ENCODE peak calls at places on chromosomes 13 and 19, in six cellular contexts. R is IMR-90, P is A549, D is GM12878, W is K562, M is HepG2. S is an unnamed sample.

GRCh38 chr13:27797228-27797624 is 4.9 kb downstream of the GSX1 start:
- DNase-seq in R (peak; percentile 30), P (peak; percentile 40), D (no peak), W (no peak), M (no peak), S (no peak)

GRCh38 chr13:64992314-64992713 is 2237.8 kb downstream of the PCDH9 start:
- DNase-seq in R (peak; percentile 3), P (no peak), D (no peak), W (no peak), M (no peak), S (no peak)

GRCh38 chr19:49616945-49617344 is 23.0 kb downstream of the RRAS start:
- DNase-seq in R (no peak), P (no peak), D (no peak), W (no peak), M (no peak), S (no peak)

GRCh38 chr13:40379186-40379585 is 287.3 kb downstream of the FOXO1 start:
- DNase-seq in R (no peak), P (no peak), D (no peak), W (no peak), M (no peak), S (no peak)

GRCh38 chr19:10420444-10421239 is at the start of gene PDE4A:
- DNase-seq in R (no peak), P (peak; percentile 68), D (no peak), W (peak; percentile 68), M (no peak), S (no peak)

GRCh38 chr19:7223429-7223828 is 70.8 kb downstream of the INSR start:
- DNase-seq in R (no peak), P (no peak), D (no peak), W (no peak), M (no peak), S (no peak)

GRCh38 chr13:67134322-67135129 is 95.6 kb downstream of the PCDH9 start:
- DNase-seq in R (peak; percentile 25), P (no peak), D (no peak), W (no peak), M (no peak), S (peak; percentile 55)

GRCh38 chr13:40433577-40433976 is 232.9 kb downstream of the FOXO1 start:
- DNase-seq in R (no peak), P (no peak), D (no peak), W (no peak), M (no peak), S (no peak)

GRCh38 chr13:43269037-43269476 is 245.7 kb downstream of the DNAJC15 start:
- DNase-seq in R (peak; percentile 98), P (peak; percentile 66), D (no peak), W (no peak), M (peak; percentile 72), S (no peak)

GRCh38 chr19:30226464-30227070 is 145.6 kb upstream of the ZNF536 start:
- DNase-seq in R (no peak), P (no peak), D (no peak), W (no peak), M (no peak), S (peak; percentile 43)

GRCh38 chr19:41217741-41218140 is 1.3 kb upstream of the AXL start:
- DNase-seq in R (no peak), P (no peak), D (no peak), W (peak; percentile 7), M (no peak), S (no peak)

GRCh38 chr19:49761625-49762311 is 1.3 kb downstream of the TSKS start:
- DNase-seq in R (peak; percentile 56), P (peak; percentile 45), D (no peak), W (peak; percentile 75), M (peak; percentile 25), S (no peak)

GRCh38 chr19:7931221-7932061 is 5.5 kb upstream of the CTXN1 start:
- DNase-seq in R (no peak), P (no peak), D (no peak), W (no peak), M (no peak), S (no peak)

GRCh38 chr13:93529961-93530360 is 303.4 kb downstream of the GPC6 start:
- DNase-seq in R (peak; percentile 50), P (no peak), D (no peak), W (no peak), M (no peak), S (no peak)

GRCh38 chr19:30304540-30304939 is 67.6 kb upstream of the ZNF536 start:
- DNase-seq in R (no peak), P (no peak), D (no peak), W (no peak), M (no peak), S (no peak)

GRCh38 chr19:8210660-8211101 is 1.5 kb downstream of the CERS4 start:
- DNase-seq in R (no peak), P (no peak), D (no peak), W (no peak), M (no peak), S (no peak)

GRCh38 chr13:100128373-100128772 is 39.5 kb downstream of the PCCA start:
- DNase-seq in R (peak; percentile 92), P (peak; percentile 12), D (no peak), W (no peak), M (peak; percentile 24), S (peak; percentile 22)

GRCh38 chr19:5035817-5036732 is 67.2 kb downstream of the KDM4B start:
- DNase-seq in R (no peak), P (no peak), D (no peak), W (no peak), M (no peak), S (no peak)

GRCh38 chr13:112931028-112931934 is 37.7 kb upstream of the MCF2L start:
- DNase-seq in R (peak; percentile 76), P (peak; percentile 45), D (no peak), W (peak; percentile 42), M (peak; percentile 59), S (peak; percentile 61)

GRCh38 chr13:101121608-101122007 is 294.7 kb downstream of the NALCN start:
- DNase-seq in R (no peak), P (no peak), D (no peak), W (no peak), M (no peak), S (no peak)

GRCh38 chr13:48138270-48138669 is 43.4 kb upstream of the MED4 start:
- DNase-seq in R (no peak), P (no peak), D (no peak), W (no peak), M (no peak), S (no peak)

GRCh38 chr13:99477493-99477892 is 23.8 kb upstream of the TM9SF2 start:
- DNase-seq in R (no peak), P (no peak), D (no peak), W (no peak), M (no peak), S (no peak)

GRCh38 chr19:34350161-34350561 is 14.8 kb upstream of the GPI start:
- DNase-seq in R (peak; percentile 43), P (no peak), D (no peak), W (no peak), M (no peak), S (no peak)

GRCh38 chr13:25137624-25137892 is 34.5 kb downstream of the AMER2 start:
- DNase-seq in R (no peak), P (no peak), D (no peak), W (no peak), M (no peak), S (no peak)

GRCh38 chr13:21033866-21034601 is 27.4 kb downstream of the LATS2 start:
- DNase-seq in R (no peak), P (no peak), D (no peak), W (no peak), M (no peak), S (no peak)

GRCh38 chr19:4327252-4327876 is 11.3 kb downstream of the STAP2 start:
- DNase-seq in R (peak; percentile 13), P (peak; percentile 33), D (no peak), W (peak; percentile 90), M (no peak), S (peak; percentile 86)

GRCh38 chr13:86020350-86021002 is 221.3 kb upstream of the SLITRK6 start:
- DNase-seq in R (peak; percentile 41), P (peak; percentile 42), D (no peak), W (no peak), M (no peak), S (peak; percentile 19)

GRCh38 chr13:101289764-101290163 is 126.5 kb downstream of the NALCN start:
- DNase-seq in R (peak; percentile 75), P (peak; percentile 11), D (no peak), W (no peak), M (no peak), S (peak; percentile 7)

GRCh38 chr19:54266133-54266532 is 9.1 kb upstream of the LILRB5 start:
- DNase-seq in R (peak; percentile 59), P (peak; percentile 79), D (peak; percentile 19), W (peak; percentile 70), M (peak; percentile 69), S (peak; percentile 80)
- TF ChIP-seq BHLHE40 in R (no peak), P (no peak), D (no peak), W (no peak), M (no peak), S (no peak)

GRCh38 chr19:45952691-45953505 is 20.8 kb downstream of the NOVA2 start:
- DNase-seq in R (peak; percentile 42), P (peak; percentile 89), D (no peak), W (peak; percentile 88), M (no peak), S (peak; percentile 85)
- TF ChIP-seq BHLHE40 in R (no peak), P (no peak), D (no peak), W (no peak), M (no peak), S (no peak)

DNA sequence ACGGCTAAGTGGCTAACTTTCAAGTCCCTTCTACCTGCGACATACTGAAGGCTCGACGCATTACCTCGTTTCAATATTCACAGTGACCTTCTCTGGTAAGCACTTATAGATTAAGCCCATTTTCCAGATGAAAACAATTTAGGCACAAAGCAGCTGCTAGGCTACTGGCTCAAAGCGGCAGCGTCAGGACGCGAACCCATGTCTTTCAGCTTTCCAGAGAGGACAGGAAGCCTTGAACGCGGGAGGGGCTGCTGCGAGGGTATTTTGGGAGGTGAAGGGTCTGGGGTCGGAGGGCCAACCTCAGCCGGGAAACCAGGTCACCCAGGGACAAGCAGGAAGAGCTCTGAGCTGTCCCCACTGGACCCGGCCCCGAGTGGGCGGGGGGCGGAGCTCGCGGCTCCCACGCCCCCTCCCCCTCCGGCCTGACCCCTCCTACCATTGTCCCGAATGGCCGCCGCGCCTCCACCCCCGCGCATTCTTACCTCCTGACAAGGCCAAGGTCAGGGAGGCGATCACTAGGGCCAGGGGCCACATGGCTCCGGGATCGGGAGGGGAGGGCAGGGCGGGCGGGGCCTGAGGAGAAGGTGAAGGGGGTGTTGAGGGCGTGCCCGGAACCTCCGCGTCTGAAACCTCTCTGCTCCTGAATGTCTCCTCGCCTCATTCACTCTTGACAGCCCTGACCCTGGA is at the start of gene KLK13:
- DNase-seq in R (no peak), P (peak; percentile 22), D (no peak), W (peak; percentile 98), M (no peak), S (peak; percentile 26)
- TF ChIP-seq BHLHE40 in R (no peak), P (no peak), D (no peak), W (no peak), M (no peak), S (no peak)

GRCh38 chr19:55492362-55492944 is 4.2 kb downstream of the SSC5D start:
- DNase-seq in R (no peak), P (no peak), D (no peak), W (no peak), M (no peak), S (no peak)

GRCh38 chr19:55493650-55494171 is 5.5 kb downstream of the SSC5D start:
- DNase-seq in R (no peak), P (no peak), D (no peak), W (no peak), M (no peak), S (no peak)

GRCh38 chr19:55495646-55496349 is 7.6 kb downstream of the SSC5D start:
- DNase-seq in R (no peak), P (no peak), D (no peak), W (no peak), M (no peak), S (no peak)

GRCh38 chr19:55493052-55493649 is 4.9 kb downstream of the SSC5D start:
- DNase-seq in R (peak; percentile 67), P (no peak), D (no peak), W (no peak), M (no peak), S (no peak)

GRCh38 chr19:55494172-55494761 is 6.0 kb downstream of the SSC5D start:
- DNase-seq in R (peak; percentile 75), P (no peak), D (no peak), W (peak; percentile 81), M (no peak), S (no peak)
- TF ChIP-seq BHLHE40 in R (peak; percentile 17), P (no peak), D (no peak), W (no peak), M (no peak), S (no peak)

S was measured in HEK293T.